ENCODE peak calls at places on chromosomes 13 and 19, in six cellular contexts. R is Karpas-422, N is K562, H is OCI-LY7, Q is GM23248, P is neural progenitor cell. V is an unnamed sample. For H3K4me1, the result is how much of the 10 kb centered on the place peaks cover.

GRCh38 chr13:93861818-93862217 is 617.7 kb downstream of the DCT start:
- DNase-seq in N (no peak), H (no peak), P (no peak), R (no peak), Q (peak), V (peak)

GRCh38 chr13:99356216-99357089 is 49.3 kb upstream of the GPR183 start:
- DNase-seq in H (peak), R (no peak), P (no peak), Q (peak), N (no peak), V (no peak)

GRCh38 chr19:32876919-32877285 is 7.3 kb upstream of the SLC7A9 start:
- DNase-seq in Q (no peak), R (no peak), N (no peak), P (no peak), H (no peak), V (no peak)

GRCh38 chr13:101691326-101691725 is 238.9 kb downstream of the ITGBL1 start:
- DNase-seq in P (no peak), R (no peak), H (no peak), Q (peak), N (no peak), V (peak)

GRCh38 chr13:102236341-102236740 is 165.5 kb downstream of the FGF14 start:
- DNase-seq in Q (no peak), H (no peak), R (no peak), P (no peak), N (no peak), V (no peak)

GRCh38 chr13:106566682-106567420 is 1.1 kb downstream of the ARGLU1 start:
- DNase-seq in Q (peak), N (peak), P (peak), R (peak), H (peak), V (peak)

GRCh38 chr19:15199652-15200574 is 882 bp downstream of the NOTCH3 start:
- DNase-seq in H (no peak), Q (peak), P (peak), N (no peak), R (no peak), V (no peak)

GRCh38 chr13:82797876-82798275 is 1084.4 kb downstream of the SLITRK1 start:
- DNase-seq in P (no peak), R (no peak), Q (no peak), H (no peak), N (no peak), V (no peak)

GRCh38 chr13:96734499-96734898 is 259.8 kb downstream of the OXGR1 start:
- DNase-seq in H (no peak), N (no peak), P (no peak), Q (no peak), R (no peak), V (no peak)

DNA sequence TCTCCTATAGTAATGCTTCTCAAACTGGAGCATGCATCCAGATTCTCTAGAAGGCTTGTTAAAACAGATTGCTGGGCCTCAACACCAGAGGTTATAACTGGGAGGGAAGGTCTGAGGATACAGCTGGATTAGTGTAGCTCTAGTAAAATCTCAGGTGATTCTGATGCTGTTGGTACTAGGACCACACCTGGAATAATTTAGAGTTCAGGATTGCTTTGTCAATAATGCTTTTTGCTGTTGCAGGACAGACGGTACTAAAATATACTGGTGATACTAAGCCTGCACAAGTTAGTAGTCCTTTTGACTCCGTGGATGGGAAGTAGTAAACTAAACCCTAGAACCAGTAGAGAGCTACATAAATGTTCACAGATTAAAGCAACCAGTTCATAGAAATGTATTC is 258.1 kb upstream of the STARD13 start:
- DNase-seq in Q (peak), H (peak), P (peak), N (no peak), R (peak), V (peak)
- H2AFZ ChIP-seq in Q (peak), H (peak), P (no peak), N (peak), R (no peak), V (peak)

GRCh38 chr13:110531671-110532083 is 29.8 kb downstream of the RAB20 start:
- DNase-seq in N (no peak), P (no peak), R (no peak), H (no peak), Q (no peak), V (no peak)
- H3K4me1 ChIP-seq in N (under half), P (under half), R (under half), H (under half), Q (under half), V (under half)

GRCh38 chr13:27541386-27541785 is 78.9 kb downstream of the LNX2 start:
- DNase-seq in P (no peak), N (no peak), Q (no peak), H (no peak), R (no peak), V (no peak)
- H2AFZ ChIP-seq in P (no peak), N (no peak), Q (no peak), H (no peak), R (no peak), V (no peak)

DNA sequence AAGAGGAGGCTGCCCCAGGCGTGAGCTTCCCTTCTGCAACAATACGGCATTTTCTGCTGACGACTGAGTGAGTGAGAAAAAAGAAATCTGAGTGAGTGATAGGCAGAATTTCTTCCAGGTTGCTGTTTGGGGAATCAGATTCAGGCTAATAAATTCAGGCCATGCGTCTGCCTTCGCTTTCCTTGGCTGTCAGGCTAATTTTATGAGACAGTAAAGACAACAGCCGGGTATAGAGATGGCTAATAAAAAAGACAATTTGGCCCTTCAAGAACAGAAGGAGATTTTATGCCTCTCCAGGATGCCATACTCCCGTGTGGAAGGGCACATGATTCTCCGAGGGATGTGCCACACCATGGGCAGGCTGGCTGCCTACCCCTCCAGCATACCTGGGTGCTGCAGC is 145.9 kb upstream of the UBL3 start:
- DNase-seq in P (no peak), R (no peak), Q (no peak), N (no peak), H (no peak), V (no peak)
- H3K4me1 ChIP-seq in P (under half), R (under half), Q (under half), N (under half), H (under half), V (under half)

DNA sequence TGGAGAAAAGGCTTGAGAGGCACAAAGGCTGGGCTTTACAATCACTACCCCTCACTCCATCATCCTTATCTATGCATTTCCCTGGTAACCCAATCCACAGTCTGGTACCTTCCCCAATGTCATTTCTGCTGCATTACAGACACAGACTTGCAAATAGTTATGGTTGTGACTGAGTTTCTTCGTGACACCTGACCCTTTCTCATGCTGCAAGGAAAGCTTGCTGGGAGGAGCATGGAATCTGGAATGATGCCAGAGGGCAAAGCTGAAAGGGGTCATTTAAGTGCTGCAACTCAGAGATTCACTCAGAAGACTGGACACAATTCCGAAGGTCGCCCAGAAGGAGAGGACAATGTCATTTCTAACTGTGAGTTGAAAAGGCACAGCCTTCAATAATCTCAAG is at the start of gene LGALS16:
- DNase-seq in R (no peak), P (no peak), H (no peak), Q (no peak), N (no peak), V (no peak)
- H2AFZ ChIP-seq in R (no peak), P (no peak), H (no peak), Q (no peak), N (no peak), V (no peak)

GRCh38 chr13:114130708-114131580 is 1.5 kb downstream of the RASA3 start:
- DNase-seq in P (peak), Q (peak), N (peak), R (peak), H (no peak), V (peak)

GRCh38 chr13:114128624-114129522 is 3.5 kb downstream of the RASA3 start:
- DNase-seq in P (no peak), Q (peak), N (peak), H (peak), R (peak), V (no peak)

GRCh38 chr13:114130131-114130707 is 2.2 kb downstream of the RASA3 start:
- DNase-seq in H (no peak), R (no peak), Q (peak), P (peak), N (no peak), V (no peak)

GRCh38 chr13:114128348-114128623 is 4.1 kb downstream of the RASA3 start:
- DNase-seq in H (no peak), P (no peak), Q (no peak), N (no peak), R (no peak), V (no peak)

GRCh38 chr13:114129649-114130062 is 2.8 kb downstream of the RASA3 start:
- DNase-seq in P (no peak), N (no peak), R (no peak), H (no peak), Q (no peak), V (no peak)
- H3K4me1 ChIP-seq in P (under half), N (half or more), R (under half), H (under half), Q (under half), V (under half)

GRCh38 chr13:30696278-30697176 is 38.8 kb upstream of the ALOX5AP start:
- DNase-seq in Q (peak), H (peak), R (no peak), P (no peak), N (no peak), V (no peak)
- H2AFZ ChIP-seq in Q (peak), H (no peak), R (peak), P (peak), N (no peak), V (peak)

GRCh38 chr13:109867766-109868165 is 81.4 kb upstream of the IRS2 start:
- DNase-seq in H (no peak), R (no peak), P (no peak), N (no peak), Q (no peak), V (no peak)

GRCh38 chr13:109870281-109871017 is 84.1 kb upstream of the IRS2 start:
- DNase-seq in R (no peak), H (no peak), Q (no peak), N (no peak), P (no peak), V (no peak)

GRCh38 chr13:109871018-109871370 is 84.6 kb upstream of the IRS2 start:
- DNase-seq in R (no peak), H (no peak), P (no peak), Q (peak), N (no peak), V (no peak)

GRCh38 chr13:109869312-109870237 is 83.2 kb upstream of the IRS2 start:
- DNase-seq in P (no peak), R (no peak), N (peak), Q (peak), H (no peak), V (peak)

DNA sequence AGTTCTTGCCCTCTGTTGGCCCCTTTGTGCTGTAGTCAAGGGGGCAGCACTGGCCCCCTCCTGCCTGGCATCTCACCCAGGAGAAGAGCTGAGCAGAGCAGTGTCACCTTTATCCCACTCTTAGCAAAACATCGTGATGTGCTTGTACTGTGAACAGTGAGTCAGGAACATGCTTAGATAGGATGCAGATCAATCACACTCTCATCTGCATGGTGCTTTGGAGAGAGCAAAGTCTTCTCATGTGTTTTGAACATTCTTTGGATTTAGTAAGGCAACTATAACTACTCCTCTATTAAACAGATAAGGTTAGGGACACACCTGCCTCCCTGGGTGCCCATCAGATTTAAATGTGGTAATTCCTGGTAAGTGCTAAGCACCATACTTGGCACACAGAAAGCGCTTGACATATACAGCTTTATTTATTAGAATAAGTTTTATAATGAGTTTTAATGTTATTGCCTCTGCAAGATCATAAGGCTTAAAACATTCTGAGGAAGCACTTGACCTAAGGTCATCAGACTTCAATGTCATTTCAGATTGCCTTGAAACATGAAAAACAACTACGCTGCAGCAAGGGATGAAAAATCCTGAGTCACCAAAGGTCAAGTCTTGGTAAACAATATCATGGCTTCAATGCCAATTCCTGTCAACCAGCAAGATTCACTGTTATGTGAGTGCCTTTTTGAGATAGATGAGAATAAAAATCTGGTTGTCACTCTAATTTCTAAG is 82.4 kb upstream of the IRS2 start:
- DNase-seq in P (no peak), H (no peak), N (no peak), Q (peak), R (no peak), V (no peak)
- H3K4me1 ChIP-seq in P (under half), H (under half), N (under half), Q (under half), R (under half), V (under half)

GRCh38 chr19:10874019-10874418 is 2.7 kb downstream of the CARM1 start:
- DNase-seq in R (no peak), N (no peak), Q (no peak), H (no peak), P (no peak), V (no peak)
- H2AFZ ChIP-seq in R (no peak), N (no peak), Q (no peak), H (no peak), P (no peak), V (no peak)